ENCODE peak calls at places on chromosomes 11 and 22, in nine cellular contexts. B, Q, R, T, O, U, D, M and H are unnamed samples.
A peak's percentile ranks its signal among the peaks of the same experiment; 100 is the strongest.

GRCh38 chr22:24485608-24486007 is 9.5 kb upstream of the UPB1 start:
- DNase-seq in B (no peak), Q (no peak), R (no peak), T (no peak), O (no peak), U (no peak), D (no peak), M (no peak), H (peak; percentile 23)

GRCh38 chr11:65646921-65647701 is 9.2 kb downstream of the SIPA1 start:
- DNase-seq in B (peak; percentile 21), Q (no peak), R (peak; percentile 74), T (no peak), O (no peak), U (no peak), D (peak; percentile 49), M (peak; percentile 57), H (no peak)

GRCh38 chr11:102291831-102292230 is 25.5 kb upstream of the BIRC3 start:
- DNase-seq in B (no peak), Q (no peak), R (no peak), T (no peak), O (no peak), U (no peak), D (no peak), M (no peak), H (no peak)

GRCh38 chr22:17822087-17822486 is 47.8 kb upstream of the BID start:
- DNase-seq in B (no peak), Q (no peak), R (no peak), T (no peak), O (no peak), U (no peak), D (no peak), M (no peak), H (no peak)

GRCh38 chr11:86978756-86979608 is 23.8 kb upstream of the FZD4 start:
- DNase-seq in B (no peak), Q (no peak), R (peak; percentile 38), T (peak; percentile 4), O (peak; percentile 24), U (no peak), D (peak; percentile 61), M (peak; percentile 12), H (no peak)

GRCh38 chr11:81869337-81870065 is 864.2 kb downstream of the FAM181B start:
- DNase-seq in B (no peak), Q (no peak), R (peak; percentile 71), T (peak; percentile 71), O (peak; percentile 65), U (no peak), D (no peak), M (no peak), H (peak; percentile 85)

GRCh38 chr11:65219930-65220213 is 38.1 kb downstream of the CAPN1 start:
- DNase-seq in B (no peak), Q (no peak), R (no peak), T (no peak), O (no peak), U (no peak), D (peak; percentile 11), M (no peak), H (no peak)

GRCh38 chr11:65927904-65928397 is 8.7 kb downstream of the DRAP1 start:
- DNase-seq in B (no peak), Q (no peak), R (peak; percentile 71), T (peak; percentile 63), O (peak; percentile 87), U (peak; percentile 77), D (peak; percentile 31), M (no peak), H (peak; percentile 85)

GRCh38 chr11:101848262-101848661 is 66.5 kb upstream of the CEP126 start:
- DNase-seq in B (no peak), Q (no peak), R (peak; percentile 25), T (no peak), O (no peak), U (no peak), D (peak; percentile 17), M (peak; percentile 20), H (no peak)

GRCh38 chr11:47856186-47856585 is 8.0 kb upstream of the NUP160 start:
- DNase-seq in B (no peak), Q (no peak), R (peak; percentile 44), T (no peak), O (no peak), U (no peak), D (peak; percentile 56), M (no peak), H (no peak)

GRCh38 chr11:94876222-94876621 is 97.1 kb downstream of the CWC15 start:
- DNase-seq in B (no peak), Q (no peak), R (no peak), T (no peak), O (no peak), U (no peak), D (peak; percentile 6), M (no peak), H (no peak)

GRCh38 chr11:123261345-123262106 is 66.5 kb upstream of the CLMP start:
- DNase-seq in B (peak; percentile 83), Q (peak; percentile 50), R (peak; percentile 75), T (peak; percentile 72), O (no peak), U (peak; percentile 87), D (peak; percentile 68), M (peak; percentile 90), H (peak; percentile 25)